ENCODE peak calls at places on chromosome 11, in seven cellular contexts. P, G, X, Z, F, V and M are unnamed samples.

GRCh38 chr11:95989780-95990179 is 65.9 kb upstream of the MTMR2 start:
- DNase-seq in P (no peak), G (no peak), X (no peak), Z (no peak), F (no peak), V (no peak), M (no peak)

GRCh38 chr11:97754976-97755375 is 1265.8 kb upstream of the CNTN5 start:
- DNase-seq in P (no peak), G (no peak), X (no peak), Z (no peak), F (no peak), V (no peak), M (no peak)

GRCh38 chr11:19642185-19642591 is 70.4 kb upstream of the NAV2 start:
- DNase-seq in P (no peak), G (no peak), X (no peak), Z (no peak), F (no peak), V (no peak), M (no peak)

GRCh38 chr11:134518616-134519389 is 106.8 kb upstream of the B3GAT1 start:
- DNase-seq in P (no peak), G (no peak), X (no peak), Z (no peak), F (no peak), V (no peak), M (no peak)

GRCh38 chr11:17561466-17562001 is 14.5 kb downstream of the OTOG start:
- DNase-seq in P (peak; percentile 16), G (no peak), X (no peak), Z (no peak), F (no peak), V (no peak), M (no peak)

GRCh38 chr11:96179905-96180304 is 163.1 kb downstream of the MAML2 start:
- DNase-seq in P (no peak), G (no peak), X (no peak), Z (no peak), F (no peak), V (no peak), M (no peak)

GRCh38 chr11:35622070-35622469 is 3.8 kb downstream of the FJX1 start:
- DNase-seq in P (no peak), G (no peak), X (peak; percentile 82), Z (no peak), F (no peak), V (no peak), M (peak; percentile 90)

GRCh38 chr11:35173011-35173511 is 34.1 kb downstream of the CD44 start:
- DNase-seq in P (no peak), G (peak; percentile 29), X (no peak), Z (no peak), F (no peak), V (peak; percentile 34), M (no peak)

GRCh38 chr11:64319421-64319761 is 1.5 kb downstream of the PRDX5 start:
- DNase-seq in P (no peak), G (no peak), X (no peak), Z (no peak), F (no peak), V (no peak), M (no peak)

GRCh38 chr11:34570584-34570983 is 50.3 kb upstream of the EHF start:
- DNase-seq in P (no peak), G (no peak), X (no peak), Z (no peak), F (no peak), V (no peak), M (peak; percentile 85)

GRCh38 chr11:90218606-90219005 is 4.2 kb downstream of the CHORDC1 start:
- DNase-seq in P (no peak), G (no peak), X (no peak), Z (no peak), F (no peak), V (peak; percentile 49), M (no peak)

GRCh38 chr11:57798905-57799559 is 37.4 kb downstream of the CTNND1 start:
- DNase-seq in P (no peak), G (peak; percentile 61), X (no peak), Z (peak; percentile 94), F (no peak), V (peak; percentile 58), M (peak; percentile 97)

GRCh38 chr11:105357764-105358163 is 218.2 kb upstream of the CARD18 start:
- DNase-seq in P (no peak), G (no peak), X (no peak), Z (no peak), F (no peak), V (no peak), M (peak; percentile 45)
- H3K27ac ChIP-seq in P (no peak overlapping the region), G (no peak overlapping the region), X (no peak overlapping the region), Z (no peak overlapping the region), F (no peak overlapping the region), V (no peak overlapping the region), M (no peak overlapping the region)

GRCh38 chr11:68663482-68664010 is 20.8 kb upstream of the GAL start:
- DNase-seq in P (no peak), G (no peak), X (no peak), Z (no peak), F (no peak), V (no peak), M (no peak)

GRCh38 chr11:68664141-68664540 is 20.2 kb upstream of the GAL start:
- DNase-seq in P (no peak), G (no peak), X (no peak), Z (no peak), F (no peak), V (no peak), M (no peak)

GRCh38 chr11:68666854-68667253 is 17.5 kb upstream of the GAL start:
- DNase-seq in P (no peak), G (no peak), X (no peak), Z (no peak), F (no peak), V (no peak), M (no peak)

GRCh38 chr11:68665471-68665870 is 18.9 kb upstream of the GAL start:
- DNase-seq in P (no peak), G (no peak), X (no peak), Z (no peak), F (no peak), V (no peak), M (no peak)

DNA sequence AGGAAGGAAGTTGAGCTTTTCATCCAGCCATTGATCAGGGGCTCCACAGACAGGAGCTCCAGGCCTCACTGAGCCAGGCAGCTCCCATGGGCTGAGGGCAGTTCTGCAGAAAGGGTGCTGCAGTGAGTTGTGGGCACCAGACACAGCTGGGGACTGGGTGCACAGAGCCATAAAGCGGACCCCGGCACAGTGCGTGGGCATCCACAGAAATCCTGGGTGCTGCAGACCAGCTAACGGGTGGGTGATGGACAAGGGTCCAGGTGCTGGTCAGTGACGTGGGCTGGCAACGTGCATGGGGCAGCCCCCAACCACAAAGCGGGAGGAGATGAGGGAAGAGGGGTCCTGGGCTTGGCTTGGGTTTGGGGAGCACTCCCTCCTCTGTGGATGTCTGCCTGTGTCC is 19.4 kb upstream of the GAL start:
- DNase-seq in P (no peak), G (no peak), X (no peak), Z (no peak), F (no peak), V (no peak), M (no peak)
- H3K27me3 ChIP-seq in P (no peaks in the 10 kb centered on the region), G (no peaks in the 10 kb centered on the region), X (peaks cover 12% of the 10 kb centered on the region), Z (no peaks in the 10 kb centered on the region), F (no peaks in the 10 kb centered on the region), V (no peaks in the 10 kb centered on the region), M (no peaks in the 10 kb centered on the region)

GRCh38 chr11:69275178-69275577 is 18.8 kb upstream of the MYEOV start:
- DNase-seq in P (no peak), G (no peak), X (no peak), Z (no peak), F (no peak), V (no peak), M (no peak)
- H3K4me1 ChIP-seq in P (no peaks in the 10 kb centered on the region), G (peaks cover 40% of the 10 kb centered on the region), X (no peaks in the 10 kb centered on the region), Z (peaks cover 2% of the 10 kb centered on the region), F (no peaks in the 10 kb centered on the region), V (peaks cover 8% of the 10 kb centered on the region), M (peaks cover 3% of the 10 kb centered on the region)

DNA sequence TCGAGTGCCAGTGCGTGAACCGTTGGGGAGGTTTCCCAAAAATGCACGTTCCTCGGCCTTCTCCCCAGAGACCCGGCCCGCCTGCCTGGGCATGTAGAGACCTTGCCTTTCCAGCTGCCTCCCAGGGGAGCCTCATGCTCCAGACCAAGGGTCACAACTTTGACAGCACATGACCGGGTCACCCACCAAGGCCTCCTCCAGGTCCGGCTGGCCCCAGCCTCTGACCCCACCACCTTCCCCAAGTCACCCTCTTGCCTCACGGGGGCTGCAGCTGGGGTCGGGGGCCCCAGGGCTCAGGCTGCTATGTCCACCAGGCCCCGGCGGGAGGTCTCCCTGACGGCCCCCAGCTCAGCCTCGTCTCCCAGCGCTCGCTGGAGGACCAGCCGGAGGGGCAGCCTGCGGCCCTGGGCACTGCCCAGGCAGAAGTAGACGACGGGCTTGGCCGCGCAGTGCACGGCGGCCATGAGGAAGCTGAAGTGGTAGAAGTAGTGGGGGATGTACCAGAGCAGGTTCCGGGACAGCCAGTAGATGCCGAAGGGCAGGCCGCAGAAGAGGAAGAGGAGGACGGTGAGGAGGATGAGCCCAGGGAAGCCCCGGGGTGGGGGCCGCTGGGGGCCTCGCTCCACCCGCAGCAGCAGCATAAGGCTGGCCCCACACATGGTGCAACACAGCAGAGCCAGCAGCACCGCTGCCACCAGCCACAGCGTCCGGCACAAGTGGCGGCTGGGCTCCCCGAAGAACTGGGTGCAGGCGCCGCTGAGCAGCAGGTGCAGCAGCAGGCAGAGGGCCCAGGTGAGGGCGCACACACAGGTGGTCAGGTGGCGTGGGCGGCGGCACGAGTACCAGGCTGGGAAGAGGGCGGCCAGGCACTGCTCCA is 4.4 kb downstream of the MRGPRE start:
- DNase-seq in P (no peak), G (peak; percentile 21), X (no peak), Z (no peak), F (no peak), V (no peak), M (no peak)
- H3K27ac ChIP-seq in P (no peak overlapping the region), G (no peak overlapping the region), X (no peak overlapping the region), Z (no peak overlapping the region), F (no peak overlapping the region), V (no peak overlapping the region), M (no peak overlapping the region)

GRCh38 chr11:2860636-2861035 is 24.9 kb downstream of the CDKN1C start:
- DNase-seq in P (no peak), G (no peak), X (no peak), Z (no peak), F (no peak), V (no peak), M (no peak)
- H3K27me3 ChIP-seq in P (no peaks in the 10 kb centered on the region), G (no peaks in the 10 kb centered on the region), X (peaks cover 37% of the 10 kb centered on the region), Z (no peaks in the 10 kb centered on the region), F (peaks cover 10% of the 10 kb centered on the region), V (no peaks in the 10 kb centered on the region), M (peaks cover 54% of the 10 kb centered on the region)